ENCODE peak calls at places on chromosomes 1 and 21, in seven cellular contexts. X is central memory CD4-positive, alpha-beta T cell; G is neural crest cell; O is omental fat pad; L is germinal center; W is GM12891; U is NCI-H1417. B is an unnamed sample.

GRCh38 chr1:3717041-3717714 is 35.1 kb upstream of the CCDC27 start:
- DNase-seq in U (peak; percentile 78), W (no peak), X (no peak), L (no peak), O (no peak), G (no peak), B (no peak)

GRCh38 chr1:225063722-225064121 is 134.2 kb downstream of the DNAH14 start:
- DNase-seq in G (no peak), W (no peak), U (no peak), O (no peak), X (no peak), L (no peak), B (no peak)

GRCh38 chr1:156337052-156337887 is 822 bp downstream of the CCT3 start:
- DNase-seq in X (no peak), U (peak; percentile 55), W (no peak), L (no peak), O (no peak), G (no peak), B (no peak)

GRCh38 chr1:161139765-161140164 is 7.3 kb upstream of the DEDD start:
- DNase-seq in O (no peak), X (peak; percentile 37), L (no peak), U (peak; percentile 63), G (peak; percentile 41), W (no peak), B (no peak)

GRCh38 chr1:188689542-188689941 is 1788.1 kb downstream of the BRINP3 start:
- DNase-seq in O (no peak), L (no peak), U (peak; percentile 23), X (no peak), G (no peak), W (no peak), B (no peak)

GRCh38 chr1:221217029-221217428 is 337.8 kb downstream of the HLX start:
- DNase-seq in U (peak; percentile 58), X (no peak), L (no peak), O (no peak), W (no peak), G (no peak), B (no peak)

GRCh38 chr1:109687641-109688499 is at the start of gene GSTM1:
- DNase-seq in O (no peak), X (no peak), U (no peak), W (no peak), G (peak; percentile 34), L (no peak), B (peak; percentile 59)

GRCh38 chr1:16013220-16013907 is 4.5 kb downstream of the HSPB7 start:
- DNase-seq in W (no peak), G (no peak), U (peak; percentile 70), L (peak; percentile 36), O (peak; percentile 71), X (no peak), B (no peak)

GRCh38 chr1:42318601-42319000 is 16.4 kb downstream of the FOXJ3 start:
- DNase-seq in U (no peak), G (no peak), L (no peak), X (no peak), W (no peak), O (no peak), B (no peak)

GRCh38 chr1:55214214-55214902 is 806 bp downstream of the USP24 start:
- DNase-seq in W (peak; percentile 19), O (no peak), X (peak; percentile 21), L (peak; percentile 58), U (peak; percentile 70), G (peak; percentile 43), B (no peak)

GRCh38 chr1:219763321-219763720 is 150.4 kb upstream of the ZC3H11B start:
- DNase-seq in W (no peak), O (no peak), U (no peak), X (no peak), G (no peak), L (no peak), B (no peak)

GRCh38 chr1:172220376-172220775 is 200.1 kb upstream of the C1orf105 start:
- DNase-seq in X (no peak), W (no peak), G (no peak), U (no peak), L (no peak), O (no peak), B (no peak)

GRCh38 chr1:9010781-9011323 is 15.4 kb downstream of the SLC2A7 start:
- DNase-seq in G (no peak), X (no peak), W (no peak), L (no peak), O (no peak), U (no peak), B (no peak)

GRCh38 chr1:95035536-95035935 is 37.2 kb downstream of the ALG14 start:
- DNase-seq in U (no peak), L (no peak), W (no peak), O (no peak), G (no peak), X (no peak), B (no peak)

GRCh38 chr1:226764533-226764932 is 25.5 kb upstream of the ITPKB start:
- DNase-seq in G (no peak), L (no peak), U (no peak), X (no peak), O (no peak), W (no peak), B (peak; percentile 37)

GRCh38 chr21:34122047-34122446 is 48.7 kb downstream of the MRPS6 start:
- DNase-seq in O (no peak), X (no peak), U (peak; percentile 42), W (no peak), L (no peak), G (no peak), B (no peak)

GRCh38 chr1:32774950-32775634 is 42.1 kb downstream of the YARS1 start:
- DNase-seq in U (peak; percentile 41), L (no peak), O (no peak), X (no peak), G (no peak), W (no peak), B (no peak)

GRCh38 chr1:93615201-93616150 is 66.2 kb downstream of the BCAR3 start:
- DNase-seq in O (no peak), W (peak; percentile 53), U (peak; percentile 65), L (peak; percentile 33), X (no peak), G (no peak), B (peak; percentile 64)

GRCh38 chr1:245484176-245484575 is 329.4 kb downstream of the KIF26B start:
- DNase-seq in O (no peak), L (no peak), W (no peak), U (no peak), G (no peak), X (no peak), B (no peak)

GRCh38 chr1:77438239-77438913 is 156.6 kb downstream of the AK5 start:
- DNase-seq in X (no peak), U (no peak), G (no peak), L (no peak), O (no peak), W (no peak), B (no peak)

GRCh38 chr1:41837691-41838090 is 81.0 kb downstream of the HIVEP3 start:
- DNase-seq in O (no peak), L (no peak), X (no peak), U (no peak), W (no peak), G (no peak), B (no peak)

GRCh38 chr1:195999022-195999421 is 609.2 kb downstream of the KCNT2 start:
- DNase-seq in G (no peak), O (no peak), L (no peak), W (no peak), U (no peak), X (no peak), B (no peak)

GRCh38 chr21:38645282-38645681 is 147.0 kb upstream of the ERG start:
- DNase-seq in U (no peak), W (no peak), L (no peak), G (no peak), O (no peak), X (no peak), B (no peak)

GRCh38 chr1:224879404-224879803 is 50.1 kb upstream of the DNAH14 start:
- DNase-seq in G (no peak), L (no peak), X (no peak), W (no peak), O (no peak), U (no peak), B (no peak)

GRCh38 chr1:108016451-108016920 is 51.5 kb upstream of the VAV3 start:
- DNase-seq in O (no peak), X (no peak), U (no peak), G (no peak), W (no peak), L (no peak), B (no peak)

GRCh38 chr1:203627819-203628184 is 1.2 kb downstream of the ATP2B4 start:
- DNase-seq in U (peak; percentile 61), O (no peak), X (peak; percentile 3), W (no peak), G (no peak), L (no peak), B (no peak)

GRCh38 chr1:151822404-151822803 is 9.2 kb downstream of the RORC start:
- DNase-seq in U (no peak), X (no peak), G (no peak), O (no peak), L (no peak), W (no peak), B (no peak)

B was measured in GM12892.